ENCODE peak calls at places on chromosome 4, in eight cellular contexts. O, G, I, P, Q, X, F and R are unnamed samples.

GRCh38 chr4:84957509-84958420 is 8.7 kb downstream of the WDFY3 start:
- DNase-seq in X (no peak), P (no peak), I (no peak), F (no peak), O (no peak), G (no peak), Q (no peak), R (no peak)

GRCh38 chr4:130424211-130424610 is 1328.3 kb downstream of the C4orf33 start:
- DNase-seq in F (no peak), P (no peak), X (no peak), I (no peak), Q (no peak), O (no peak), G (no peak), R (no peak)

GRCh38 chr4:141427726-141428296 is 207.1 kb downstream of the ZNF330 start:
- DNase-seq in F (no peak), I (no peak), O (no peak), X (no peak), Q (no peak), G (peak; percentile 47), P (no peak), R (no peak)

GRCh38 chr4:40238700-40239548 is 42.1 kb downstream of the RHOH start:
- DNase-seq in O (no peak), P (no peak), X (peak; percentile 44), Q (no peak), G (no peak), F (no peak), I (no peak), R (no peak)

GRCh38 chr4:79250887-79251286 is 75.0 kb downstream of the NAA11 start:
- DNase-seq in G (no peak), Q (no peak), X (no peak), P (no peak), O (no peak), F (no peak), I (no peak), R (no peak)

GRCh38 chr4:46270986-46271596 is 118.8 kb downstream of the GABRA2 start:
- DNase-seq in O (no peak), I (no peak), X (no peak), G (peak; percentile 4), Q (no peak), F (no peak), P (peak; percentile 45), R (no peak)

GRCh38 chr4:32087211-32087610 is 1367.0 kb downstream of the PCDH7 start:
- DNase-seq in Q (no peak), I (no peak), G (no peak), P (no peak), O (no peak), X (no peak), F (no peak), R (no peak)

GRCh38 chr4:96986800-96987199 is 1146.9 kb downstream of the PDHA2 start:
- DNase-seq in F (no peak), G (no peak), X (no peak), Q (no peak), I (no peak), O (no peak), P (no peak), R (no peak)

GRCh38 chr4:108160741-108161352 is 7.9 kb downstream of the LEF1 start:
- DNase-seq in I (no peak), O (no peak), Q (no peak), G (no peak), P (no peak), F (no peak), X (no peak), R (no peak)

GRCh38 chr4:108156391-108156790 is 12.3 kb downstream of the LEF1 start:
- DNase-seq in F (no peak), G (no peak), I (no peak), P (no peak), X (no peak), O (no peak), Q (no peak), R (no peak)

GRCh38 chr4:108155373-108155772 is 13.4 kb downstream of the LEF1 start:
- DNase-seq in O (no peak), G (peak; percentile 8), F (no peak), Q (no peak), I (no peak), P (peak; percentile 62), X (no peak), R (no peak)

GRCh38 chr4:108159845-108160244 is 8.9 kb downstream of the LEF1 start:
- DNase-seq in G (no peak), X (no peak), I (no peak), Q (no peak), O (no peak), P (no peak), F (no peak), R (no peak)

GRCh38 chr4:108157655-108158054 is 11.1 kb downstream of the LEF1 start:
- DNase-seq in O (no peak), F (no peak), Q (no peak), X (no peak), I (no peak), P (no peak), G (no peak), R (no peak)
- H3K4me1 ChIP-seq in O (no peaks in the 10 kb centered on the region), F (no peaks in the 10 kb centered on the region), Q (no peaks in the 10 kb centered on the region), X (no peaks in the 10 kb centered on the region), I (no peaks in the 10 kb centered on the region), P (peaks cover 28% of the 10 kb centered on the region), G (no peaks in the 10 kb centered on the region), R (no peaks in the 10 kb centered on the region)

GRCh38 chr4:80371046-80371445 is 35.5 kb downstream of the CFAP299 start:
- DNase-seq in I (no peak), O (no peak), F (no peak), P (no peak), G (no peak), Q (no peak), X (no peak), R (no peak)
- H3K4me1 ChIP-seq in I (no peaks in the 10 kb centered on the region), O (no peaks in the 10 kb centered on the region), F (no peaks in the 10 kb centered on the region), P (no peaks in the 10 kb centered on the region), G (no peaks in the 10 kb centered on the region), Q (no peaks in the 10 kb centered on the region), X (no peaks in the 10 kb centered on the region), R (no peaks in the 10 kb centered on the region)

GRCh38 chr4:98627477-98627876 is 30.9 kb downstream of the TSPAN5 start:
- DNase-seq in F (no peak), G (no peak), I (no peak), O (no peak), X (no peak), P (no peak), Q (no peak), R (no peak)
- H3K4me1 ChIP-seq in F (no peaks in the 10 kb centered on the region), G (peaks cover 14% of the 10 kb centered on the region), I (peaks cover 21% of the 10 kb centered on the region), O (peaks cover 6% of the 10 kb centered on the region), X (peaks cover 10% of the 10 kb centered on the region), P (peaks cover 16% of the 10 kb centered on the region), Q (peaks cover 6% of the 10 kb centered on the region), R (no peaks in the 10 kb centered on the region)

DNA sequence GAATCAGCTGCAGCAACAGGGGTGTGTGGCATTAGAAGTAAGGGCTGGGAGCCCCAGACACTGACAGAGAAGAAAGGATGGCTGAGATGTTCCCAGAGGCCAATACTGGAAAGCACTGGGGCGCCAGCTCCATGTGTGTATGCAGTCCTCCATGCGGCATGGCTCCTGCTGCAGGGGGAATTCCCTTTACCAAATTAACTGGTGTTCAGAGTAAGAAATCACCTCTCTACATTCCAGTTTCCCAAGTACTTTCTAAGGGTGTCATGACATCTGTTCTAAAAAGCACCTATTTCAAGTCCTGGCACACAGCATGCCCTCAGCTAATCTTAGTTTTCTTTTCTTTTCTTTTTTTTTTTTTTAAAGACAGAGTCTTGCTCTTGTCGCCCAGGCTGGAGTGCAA is 98.0 kb downstream of the MAML3 start:
- DNase-seq in I (no peak), Q (no peak), O (no peak), F (no peak), G (no peak), P (no peak), X (no peak), R (no peak)
- H3K4me1 ChIP-seq in I (no peaks in the 10 kb centered on the region), Q (no peaks in the 10 kb centered on the region), O (peaks cover 7% of the 10 kb centered on the region), F (peaks cover 17% of the 10 kb centered on the region), G (peaks cover 7% of the 10 kb centered on the region), P (peaks cover 16% of the 10 kb centered on the region), X (peaks cover 3% of the 10 kb centered on the region), R (peaks cover 7% of the 10 kb centered on the region)

GRCh38 chr4:7646384-7647061 is 211.8 kb upstream of the PSAPL1 start:
- DNase-seq in Q (peak; percentile 71), P (no peak), G (peak; percentile 14), O (no peak), X (no peak), F (no peak), I (no peak), R (peak; percentile 36)

GRCh38 chr4:7647211-7647931 is 212.6 kb upstream of the PSAPL1 start:
- DNase-seq in G (no peak), O (no peak), Q (peak; percentile 47), X (no peak), I (no peak), F (no peak), P (no peak), R (no peak)

GRCh38 chr4:7648813-7649395 is 214.2 kb upstream of the PSAPL1 start:
- DNase-seq in X (no peak), I (no peak), F (peak; percentile 58), Q (peak; percentile 69), G (no peak), O (no peak), P (no peak), R (peak; percentile 46)

GRCh38 chr4:7649411-7649740 is 214.6 kb upstream of the PSAPL1 start:
- DNase-seq in G (no peak), I (no peak), O (no peak), Q (peak; percentile 66), X (no peak), P (no peak), F (peak; percentile 63), R (peak; percentile 43)

DNA sequence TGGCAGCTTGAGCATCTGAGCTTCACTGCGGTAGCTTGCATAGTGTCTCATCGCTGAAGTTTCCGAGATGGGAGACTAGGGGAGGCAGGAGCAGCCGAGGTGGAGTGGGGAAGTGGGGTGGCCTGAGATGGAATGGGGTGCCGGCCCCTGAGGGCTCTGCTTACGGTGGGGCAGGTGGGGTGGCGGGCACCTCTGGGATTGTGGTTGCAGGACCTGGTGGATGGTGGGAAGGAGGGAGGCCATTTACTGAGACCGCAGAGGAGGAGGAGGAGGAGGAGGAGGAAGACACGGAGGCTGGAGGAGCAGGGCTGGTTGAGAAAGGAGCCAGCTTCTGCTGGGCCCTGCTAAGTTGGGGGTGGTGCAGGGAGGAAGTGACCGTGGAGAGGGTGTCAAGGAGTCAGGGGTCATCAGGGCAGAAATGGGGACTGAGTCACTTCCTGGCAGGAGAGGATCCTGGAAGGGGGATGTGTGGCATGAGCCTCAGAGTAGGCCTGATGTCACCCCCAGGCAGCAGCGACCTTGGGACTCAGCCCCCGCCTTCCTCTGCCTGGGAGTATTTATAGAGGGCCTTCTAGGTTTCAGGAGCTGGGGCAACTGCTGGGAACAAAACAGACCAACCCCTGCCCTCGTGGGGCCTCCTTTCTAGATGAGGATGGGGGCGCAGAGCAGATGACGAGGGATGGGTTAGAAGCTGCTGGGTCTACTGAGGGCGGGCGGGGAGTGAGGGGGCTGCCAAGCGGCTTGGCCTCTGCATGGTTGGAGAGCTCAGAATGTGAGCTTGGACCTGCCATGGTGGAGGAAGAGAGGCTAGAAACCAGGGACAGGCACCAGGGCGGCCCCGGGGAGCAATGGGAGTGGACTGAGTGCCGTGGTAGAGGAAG is 213.4 kb upstream of the PSAPL1 start:
- DNase-seq in F (peak; percentile 66), I (no peak), O (no peak), P (no peak), X (peak; percentile 77), Q (peak; percentile 79), G (peak; percentile 80), R (peak; percentile 47)
- H3K4me1 ChIP-seq in F (peaks cover 21% of the 10 kb centered on the region), I (no peaks in the 10 kb centered on the region), O (peaks cover 26% of the 10 kb centered on the region), P (no peaks in the 10 kb centered on the region), X (peaks cover 4% of the 10 kb centered on the region), Q (no peaks in the 10 kb centered on the region), G (peaks cover 15% of the 10 kb centered on the region), R (no peaks in the 10 kb centered on the region)

DNA sequence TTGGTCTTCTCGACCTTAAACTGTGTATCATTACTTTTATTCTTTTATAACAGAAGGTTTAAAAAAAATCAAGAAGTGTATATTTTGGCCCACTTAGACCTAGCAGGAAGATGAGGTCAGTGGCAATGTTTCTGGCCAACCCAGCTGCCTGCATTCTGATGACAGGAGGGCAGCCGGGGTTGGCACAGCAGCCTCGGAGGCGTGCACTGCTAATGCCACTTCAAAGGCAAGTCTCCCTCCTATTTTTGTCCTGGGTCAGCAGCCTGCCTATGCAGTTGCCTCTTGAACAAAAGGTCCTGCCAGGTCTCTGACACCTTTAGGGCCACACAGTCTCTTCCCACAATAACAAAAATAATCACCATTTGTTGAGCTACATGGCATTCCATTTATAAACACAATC is 89.4 kb upstream of the MYOZ2 start:
- DNase-seq in Q (peak; percentile 92), G (no peak), O (no peak), X (peak; percentile 58), F (peak; percentile 75), P (peak; percentile 23), I (peak; percentile 83), R (no peak)
- H3K4me1 ChIP-seq in Q (peaks cover 1% of the 10 kb centered on the region), G (peaks cover 15% of the 10 kb centered on the region), O (peaks cover 12% of the 10 kb centered on the region), X (no peaks in the 10 kb centered on the region), F (peaks cover 24% of the 10 kb centered on the region), P (peaks cover 6% of the 10 kb centered on the region), I (peaks cover 45% of the 10 kb centered on the region), R (no peaks in the 10 kb centered on the region)